ENCODE peak calls at places on chromosome 7, in four cellular contexts. P is K562, J is SK-N-SH, H is GM12878. T is an unnamed sample.

GRCh38 chr7:17046666-17047065 is 164.9 kb upstream of the AGR3 start:
- DNase-seq in P (no peak), J (no peak), H (no peak), T (no peak)

GRCh38 chr7:42617781-42618457 is 294.0 kb downstream of the C7orf25 start:
- DNase-seq in P (no peak), J (no peak), H (no peak), T (peak; percentile 57)

GRCh38 chr7:14639801-14640200 is 262.8 kb downstream of the DGKB start:
- DNase-seq in P (no peak), J (no peak), H (no peak), T (no peak)

GRCh38 chr7:33981686-33982424 is 76.5 kb downstream of the BMPER start:
- DNase-seq in P (no peak), J (no peak), H (no peak), T (no peak)

GRCh38 chr7:120274899-120275298 is 1.9 kb downstream of the KCND2 start:
- DNase-seq in P (no peak), J (no peak), H (no peak), T (no peak)

GRCh38 chr7:57646901-57647246 is 196.9 kb downstream of the ZNF716 start:
- DNase-seq in P (no peak), J (peak; percentile 67), H (no peak), T (no peak)

GRCh38 chr7:9785211-9785610 is 1188.5 kb upstream of the PHF14 start:
- DNase-seq in P (no peak), J (no peak), H (no peak), T (no peak)

GRCh38 chr7:155257482-155258232 is 40.0 kb upstream of the INSIG1 start:
- DNase-seq in P (no peak), J (peak; percentile 86), H (no peak), T (no peak)

GRCh38 chr7:23787272-23787671 is 77.3 kb downstream of the STK31 start:
- DNase-seq in P (no peak), J (no peak), H (no peak), T (no peak)

GRCh38 chr7:24764972-24765744 is 7.9 kb upstream of the GSDME start:
- DNase-seq in P (no peak), J (peak; percentile 61), H (no peak), T (no peak)

GRCh38 chr7:12847001-12847400 is 159.6 kb downstream of the ARL4A start:
- DNase-seq in P (no peak), J (no peak), H (no peak), T (no peak)

GRCh38 chr7:79096361-79096805 is 357.1 kb downstream of the MAGI2 start:
- DNase-seq in P (no peak), J (no peak), H (no peak), T (no peak)

GRCh38 chr7:106306256-106306655 is 21.5 kb upstream of the NAMPT start:
- DNase-seq in P (no peak), J (no peak), H (no peak), T (no peak)

GRCh38 chr7:6183006-6183405 is 89.4 kb downstream of the CYTH3 start:
- DNase-seq in P (no peak), J (no peak), H (no peak), T (no peak)

GRCh38 chr7:50204576-50204975 is 99.9 kb upstream of the IKZF1 start:
- DNase-seq in P (no peak), J (no peak), H (no peak), T (no peak)

GRCh38 chr7:10412426-10413019 is 561.1 kb upstream of the PHF14 start:
- DNase-seq in P (peak; percentile 36), J (peak; percentile 44), H (no peak), T (no peak)

GRCh38 chr7:116598846-116599245 is 73.2 kb upstream of the MET start:
- DNase-seq in P (no peak), J (no peak), H (no peak), T (no peak)

GRCh38 chr7:1463685-1464223 is 4.5 kb upstream of the MICALL2 start:
- DNase-seq in P (no peak), J (no peak), H (no peak), T (no peak)

GRCh38 chr7:127665922-127666321 is 13.9 kb downstream of the SND1 start:
- DNase-seq in P (no peak), J (no peak), H (no peak), T (peak; percentile 62)

GRCh38 chr7:47404005-47404404 is 177.9 kb downstream of the TNS3 start:
- DNase-seq in P (no peak), J (no peak), H (no peak), T (no peak)

GRCh38 chr7:21773326-21773725 is 172.4 kb downstream of the CDCA7L start:
- DNase-seq in P (no peak), J (no peak), H (no peak), T (no peak)

GRCh38 chr7:48708635-48709034 is 215.7 kb upstream of the CDC14C start:
- DNase-seq in P (no peak), J (no peak), H (no peak), T (peak; percentile 49)

GRCh38 chr7:145633513-145633912 is 483.1 kb upstream of the CNTNAP2 start:
- DNase-seq in P (no peak), J (no peak), H (no peak), T (no peak)

GRCh38 chr7:106757846-106758245 is 96.9 kb upstream of the CCDC71L start:
- DNase-seq in P (no peak), J (no peak), H (no peak), T (no peak)

GRCh38 chr7:107078517-107078966 is 34.0 kb downstream of the PRKAR2B start:
- DNase-seq in P (peak; percentile 64), J (peak; percentile 53), H (no peak), T (no peak)

GRCh38 chr7:2517004-2517403 is 2.6 kb upstream of the LFNG start:
- DNase-seq in P (no peak), J (no peak), H (no peak), T (no peak)

GRCh38 chr7:121126801-121127534 is 138.5 kb downstream of the CPED1 start:
- DNase-seq in P (no peak), J (peak; percentile 4), H (no peak), T (no peak)

GRCh38 chr7:23373151-23374004 is 74.2 kb downstream of the MALSU1 start:
- DNase-seq in P (no peak), J (no peak), H (peak; percentile 76), T (no peak)

GRCh38 chr7:102464577-102465280 is at the start of the genes ALKBH4 and LRWD1:
- DNase-seq in P (peak; percentile 100), J (peak; percentile 100), H (no peak), T (peak; percentile 97)

GRCh38 chr7:91847881-91848599 is 32.5 kb downstream of the MTERF1 start:
- DNase-seq in P (no peak), J (no peak), H (no peak), T (no peak)
- TF ChIP-seq NRF1 in P (no peak), J (no peak), H (no peak), T (no peak)

DNA sequence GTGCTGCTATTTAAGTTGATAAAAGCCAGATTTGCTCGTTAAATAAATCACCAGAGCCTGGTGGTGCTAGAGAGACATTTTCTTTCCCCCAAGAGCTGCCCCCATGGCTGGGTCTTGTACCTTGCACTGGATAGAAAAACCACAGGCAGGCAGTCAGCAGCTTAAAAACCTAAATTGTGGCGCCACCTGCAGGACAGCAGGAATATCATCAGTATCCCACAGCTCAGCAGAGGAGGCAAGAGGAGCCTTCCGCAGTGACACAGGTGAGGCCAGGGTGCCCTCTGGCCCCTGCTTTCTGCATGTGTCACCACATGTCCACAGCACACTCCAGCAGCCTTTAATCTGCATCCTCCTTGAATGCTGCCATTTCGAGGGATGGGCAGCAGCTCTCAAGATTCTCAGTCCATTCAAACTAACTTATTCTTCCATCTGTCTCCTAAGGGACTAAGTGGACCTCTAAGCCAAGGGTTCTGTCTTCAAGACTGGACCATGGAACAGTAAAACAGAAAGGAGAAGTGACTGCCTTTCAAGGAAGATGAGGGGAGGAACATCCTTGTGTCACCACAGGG is 4.5 kb upstream of the PLXNA4 start:
- DNase-seq in P (peak; percentile 82), J (peak; percentile 84), H (peak; percentile 7), T (no peak)
- TF ChIP-seq JUND in P (peak; percentile 35), J (no peak), H (no peak), T (no peak)

GRCh38 chr7:96709381-96710228 is at the start of gene SEM1:
- DNase-seq in P (peak; percentile 82), J (peak; percentile 86), H (peak; percentile 40), T (peak; percentile 53)

GRCh38 chr7:96708872-96709271 is 774 bp downstream of the SEM1 start:
- DNase-seq in P (no peak), J (no peak), H (no peak), T (no peak)

GRCh38 chr7:96710544-96710943 is 898 bp upstream of the SEM1 start:
- DNase-seq in P (no peak), J (no peak), H (no peak), T (no peak)

GRCh38 chr7:96713037-96713436 is 3.4 kb upstream of the SEM1 start:
- DNase-seq in P (no peak), J (no peak), H (no peak), T (no peak)

GRCh38 chr7:96707901-96708774 is 1.5 kb downstream of the SEM1 start:
- DNase-seq in P (no peak), J (no peak), H (no peak), T (no peak)
- TF ChIP-seq NRF1 in P (no peak), J (no peak), H (no peak), T (no peak)

DNA sequence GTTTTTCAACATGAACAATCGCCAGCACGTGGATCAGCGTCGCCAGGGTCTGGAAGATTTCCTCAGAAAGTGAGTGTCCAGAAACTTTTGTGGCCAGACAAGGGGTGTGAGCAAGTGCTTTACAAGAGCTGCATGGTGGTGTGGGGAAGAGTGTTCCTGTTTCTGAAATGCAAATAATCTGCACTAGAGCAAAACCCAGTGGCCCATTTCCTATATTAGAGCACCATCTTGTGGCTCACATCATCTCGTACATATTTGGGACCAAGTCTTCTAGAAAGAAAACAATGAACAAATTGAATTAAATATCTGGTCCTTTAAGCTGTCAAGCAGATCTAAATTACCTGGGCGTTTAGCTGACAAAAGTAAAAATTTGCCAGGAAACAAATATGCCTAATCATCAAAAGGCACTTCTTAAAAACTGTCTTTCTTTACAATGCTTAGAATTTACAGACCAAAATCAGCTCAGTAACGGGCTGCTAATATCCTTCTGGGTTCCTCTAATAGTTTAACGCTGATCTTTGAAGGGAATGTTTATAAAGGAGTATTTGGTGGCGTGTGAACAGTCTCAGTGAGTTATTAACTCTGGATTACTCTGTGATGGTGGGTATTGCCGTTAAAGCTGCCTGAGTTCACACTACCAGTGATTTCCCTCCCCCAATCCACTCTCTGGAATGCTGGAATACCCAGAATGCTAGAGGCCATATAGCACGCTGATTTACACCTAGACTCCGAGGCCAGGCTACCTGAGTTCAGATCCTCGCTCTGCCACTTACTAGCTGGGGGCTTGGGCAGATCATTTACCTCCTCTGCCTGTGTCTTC is 73.6 kb downstream of the SNX10 start:
- DNase-seq in P (peak; percentile 27), J (peak; percentile 60), H (peak; percentile 83), T (no peak)
- TF ChIP-seq JUND in P (no peak), J (no peak), H (no peak), T (no peak)